ENCODE peak calls at places on chromosomes 6 and 20, in five cellular contexts. L is endothelial cell of umbilical vein, V is PC-9, I is A549, Z is neuronal stem cell. A is an unnamed sample.

GRCh38 chr6:131213501-131213990 is 78.3 kb downstream of the AKAP7 start:
- DNase-seq in I (no peak), V (no peak), L (peak; percentile 8), Z (no peak), A (peak; percentile 36)

GRCh38 chr6:43129434-43130194 is 41.5 kb upstream of the SRF start:
- DNase-seq in I (peak; percentile 26), L (peak; percentile 33), Z (no peak), V (no peak), A (peak; percentile 55)

GRCh38 chr6:170278743-170279094 is 12.2 kb downstream of the DLL1 start:
- DNase-seq in Z (no peak), V (no peak), L (no peak), I (no peak), A (no peak)

GRCh38 chr6:97067045-97067444 is 142.5 kb downstream of the KLHL32 start:
- DNase-seq in V (no peak), I (no peak), Z (peak; percentile 9), L (no peak), A (no peak)

GRCh38 chr20:49344975-49345374 is 67.1 kb upstream of the ZNFX1 start:
- DNase-seq in V (peak; percentile 77), L (peak; percentile 63), I (peak; percentile 83), Z (no peak), A (peak; percentile 97)

GRCh38 chr6:5525209-5525608 is 263.9 kb downstream of the FARS2 start:
- DNase-seq in Z (no peak), L (peak; percentile 7), I (no peak), V (no peak), A (peak; percentile 63)

GRCh38 chr6:24357336-24358218 is at the start of gene DCDC2:
- DNase-seq in L (no peak), V (peak; percentile 83), I (peak; percentile 76), Z (no peak), A (peak; percentile 21)

GRCh38 chr20:32252189-32252588 is 25.3 kb upstream of the KIF3B start:
- DNase-seq in Z (no peak), V (no peak), L (no peak), I (no peak), A (no peak)

GRCh38 chr20:57264151-57264792 is 2.2 kb downstream of the BMP7 start:
- DNase-seq in V (no peak), L (no peak), I (no peak), Z (no peak), A (no peak)

GRCh38 chr6:40930555-40930954 is 108.5 kb downstream of the UNC5CL start:
- DNase-seq in V (no peak), I (peak; percentile 24), Z (no peak), L (no peak), A (no peak)

GRCh38 chr6:106536863-106537262 is 92.4 kb downstream of the RTN4IP1 start:
- DNase-seq in I (no peak), V (no peak), L (no peak), Z (no peak), A (peak; percentile 46)

GRCh38 chr20:25251019-25251418 is 3.1 kb downstream of the PYGB start:
- DNase-seq in L (no peak), I (no peak), Z (no peak), V (no peak), A (no peak)

GRCh38 chr6:46352541-46353267 is 138.5 kb downstream of the RCAN2 start:
- DNase-seq in I (no peak), L (no peak), V (no peak), Z (no peak), A (no peak)

GRCh38 chr20:51445591-51445990 is 96.9 kb downstream of the NFATC2 start:
- DNase-seq in L (no peak), Z (no peak), I (no peak), V (no peak), A (no peak)

GRCh38 chr6:18978330-18979128 is 591.4 kb downstream of the RNF144B start:
- DNase-seq in I (peak; percentile 7), V (peak; percentile 35), L (no peak), Z (peak; percentile 67), A (peak; percentile 10)

GRCh38 chr20:32190608-32191415 is 16.7 kb downstream of the PLAGL2 start:
- DNase-seq in Z (no peak), I (no peak), V (no peak), L (peak; percentile 10), A (no peak)

GRCh38 chr6:44524491-44525227 is 137.2 kb downstream of the CDC5L start:
- DNase-seq in L (no peak), I (no peak), Z (no peak), V (peak; percentile 40), A (no peak)

GRCh38 chr20:13412806-13413445 is 191.9 kb downstream of the ISM1 start:
- DNase-seq in I (peak; percentile 28), V (peak; percentile 44), L (no peak), Z (no peak), A (peak; percentile 9)

GRCh38 chr6:157443066-157443800 is 62.2 kb downstream of the ZDHHC14 start:
- DNase-seq in I (no peak), V (no peak), L (no peak), Z (no peak), A (peak; percentile 51)

GRCh38 chr20:58246346-58246745 is 17.9 kb upstream of the ANKRD60 start:
- DNase-seq in L (peak; percentile 15), I (peak; percentile 67), V (no peak), Z (no peak), A (peak; percentile 17)

GRCh38 chr6:19999319-20000191 is 162.4 kb downstream of the ID4 start:
- DNase-seq in L (no peak), I (peak; percentile 48), Z (no peak), V (no peak), A (no peak)

GRCh38 chr20:49676581-49677291 is 36.9 kb downstream of the B4GALT5 start:
- DNase-seq in I (peak; percentile 53), L (peak; percentile 45), V (no peak), Z (no peak), A (peak; percentile 56)

GRCh38 chr20:13119583-13119982 is 101.5 kb upstream of the ISM1 start:
- DNase-seq in Z (peak; percentile 76), V (peak; percentile 20), L (peak; percentile 64), I (peak; percentile 70), A (peak; percentile 34)

GRCh38 chr6:37566209-37566859 is 66.6 kb upstream of the CCDC167 start:
- DNase-seq in V (peak; percentile 54), Z (peak; percentile 80), I (no peak), L (peak; percentile 59), A (peak; percentile 35)

GRCh38 chr20:41645372-41645771 is 27.2 kb upstream of the CHD6 start:
- DNase-seq in V (peak; percentile 25), Z (no peak), I (no peak), L (no peak), A (no peak)

GRCh38 chr6:159090530-159091306 is 45.9 kb upstream of the TAGAP start:
- DNase-seq in V (no peak), Z (no peak), I (no peak), L (no peak), A (no peak)

GRCh38 chr6:161023316-161023715 is 31.7 kb downstream of the MAP3K4 start:
- DNase-seq in V (no peak), I (no peak), Z (no peak), L (no peak), A (no peak)

GRCh38 chr20:38046572-38046971 is 13.0 kb downstream of the RPRD1B start:
- DNase-seq in I (no peak), V (no peak), Z (no peak), L (no peak), A (no peak)

GRCh38 chr6:52596371-52597028 is 19.6 kb upstream of the TRAM2 start:
- DNase-seq in I (no peak), L (peak; percentile 30), V (no peak), Z (no peak), A (peak; percentile 80)

GRCh38 chr6:11711644-11711993 is 67.0 kb downstream of the ADTRP start:
- DNase-seq in V (no peak), I (no peak), Z (no peak), L (no peak), A (peak; percentile 5)

GRCh38 chr6:154099211-154099610 is 60.2 kb downstream of the OPRM1 start:
- DNase-seq in L (no peak), I (no peak), Z (no peak), V (no peak), A (no peak)

GRCh38 chr6:10136636-10137035 is 278.2 kb downstream of the TFAP2A start:
- DNase-seq in Z (no peak), I (no peak), L (no peak), V (no peak), A (no peak)

GRCh38 chr6:157672726-157673412 is 150.2 kb upstream of the SNX9 start:
- DNase-seq in Z (no peak), L (no peak), V (no peak), I (no peak), A (no peak)

GRCh38 chr20:53463101-53463972 is 130.3 kb downstream of the ZNF217 start:
- DNase-seq in V (no peak), Z (no peak), L (no peak), I (no peak), A (no peak)
- H3K4me2 ChIP-seq in V (no peak overlapping the region), Z (no peak overlapping the region), L (no peak overlapping the region), I (no peak overlapping the region), A (no peak overlapping the region)

DNA sequence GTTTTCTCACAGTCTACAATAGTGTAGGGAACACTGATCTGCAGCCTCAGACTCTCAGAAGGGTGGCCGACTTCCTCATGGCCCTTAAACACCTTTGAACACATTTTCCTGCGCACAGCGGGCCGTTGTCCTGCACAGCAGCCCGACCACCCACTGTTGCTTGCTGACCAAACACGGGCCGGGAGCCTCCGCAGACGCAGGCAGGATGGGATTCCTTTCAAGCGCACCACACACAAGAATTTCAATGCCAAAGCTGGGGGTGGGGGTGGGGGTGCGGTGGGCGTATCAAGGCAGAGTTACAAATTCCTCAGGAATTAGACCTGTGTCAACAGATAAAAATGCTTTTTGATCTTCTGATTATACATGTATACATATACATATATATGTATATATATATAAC is 74.5 kb downstream of the HUS1B start:
- DNase-seq in I (no peak), V (no peak), Z (peak; percentile 36), L (no peak), A (peak; percentile 73)
- H3K4me2 ChIP-seq in I (no peak overlapping the region), V (no peak overlapping the region), Z (peak overlapping the region; percentile 40), L (no peak overlapping the region), A (no peak overlapping the region)

GRCh38 chr6:135722679-135723078 is 128.8 kb upstream of the PDE7B start:
- DNase-seq in Z (no peak), L (peak; percentile 88), V (peak; percentile 23), I (peak; percentile 90), A (peak; percentile 81)
- H3K4me2 ChIP-seq in Z (no peak overlapping the region), L (peak overlapping the region; percentile 53), V (peak overlapping the region; percentile 69), I (peak overlapping the region; percentile 70), A (peak overlapping the region; percentile 73)

DNA sequence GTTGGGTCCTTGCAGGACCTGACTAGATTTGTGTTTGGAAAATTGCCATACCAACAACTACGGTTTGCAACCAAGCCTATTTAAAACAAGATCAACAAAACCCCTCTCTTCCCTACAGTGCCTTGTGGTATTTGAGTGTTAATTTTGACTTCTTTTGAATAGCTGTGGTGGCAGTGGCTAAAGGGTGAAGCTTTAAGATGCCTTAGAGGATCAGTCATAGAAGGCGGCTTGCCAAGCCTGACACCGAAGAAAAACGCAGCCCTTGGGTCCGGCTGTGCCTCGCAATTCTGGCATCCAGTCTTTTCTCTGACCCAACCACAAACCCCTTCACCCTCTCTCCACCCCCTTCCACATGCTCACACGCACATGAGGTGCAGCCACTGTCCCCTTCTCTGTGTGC is 32.6 kb downstream of the BMP6 start:
- DNase-seq in L (no peak), Z (no peak), I (no peak), V (peak; percentile 38), A (peak; percentile 55)
- H3K4me2 ChIP-seq in L (no peak overlapping the region), Z (no peak overlapping the region), I (no peak overlapping the region), V (peak overlapping the region; percentile 4), A (no peak overlapping the region)

A was measured in fibroblast of lung.